ENCODE peak calls at places on chromosomes 13 and 19, in six cellular contexts. D, N, L, Q, W and U are unnamed samples.

GRCh38 chr19:13139633-13140311 is 10.4 kb downstream of the STX10 start:
- DNase-seq in D (no peak), N (no peak), L (no peak), Q (no peak), W (no peak), U (no peak)

GRCh38 chr19:4507804-4508203 is 10.5 kb downstream of the PLIN4 start:
- DNase-seq in D (no peak), N (no peak), L (no peak), Q (no peak), W (no peak), U (no peak)

GRCh38 chr13:80706164-80706471 is 365.2 kb upstream of the SPRY2 start:
- DNase-seq in D (no peak), N (no peak), L (no peak), Q (no peak), W (no peak), U (no peak)

GRCh38 chr19:45142728-45143115 is 18.1 kb downstream of the NKPD1 start:
- DNase-seq in D (no peak), N (no peak), L (no peak), Q (no peak), W (no peak), U (no peak)

GRCh38 chr13:82571653-82572052 is 1310.6 kb downstream of the SLITRK1 start:
- DNase-seq in D (no peak), N (no peak), L (no peak), Q (no peak), W (no peak), U (no peak)

GRCh38 chr13:44337581-44337980 is 36.0 kb upstream of the SERP2 start:
- DNase-seq in D (no peak), N (no peak), L (no peak), Q (no peak), W (no peak), U (no peak)

GRCh38 chr13:99227909-99228688 is 27.4 kb downstream of the UBAC2 start:
- DNase-seq in D (no peak), N (no peak), L (no peak), Q (no peak), W (no peak), U (no peak)

GRCh38 chr13:58397596-58398387 is 766.2 kb downstream of the PCDH17 start:
- DNase-seq in D (no peak), N (no peak), L (no peak), Q (no peak), W (no peak), U (no peak)

GRCh38 chr13:49218493-49219051 is 1.6 kb upstream of the MLNR start:
- DNase-seq in D (no peak), N (no peak), L (no peak), Q (no peak), W (peak), U (no peak)

GRCh38 chr19:33040994-33041827 is 23.5 kb downstream of the RHPN2 start:
- DNase-seq in D (no peak), N (no peak), L (no peak), Q (no peak), W (no peak), U (no peak)

GRCh38 chr13:101941095-101941777 is 460.6 kb downstream of the FGF14 start:
- DNase-seq in D (no peak), N (no peak), L (no peak), Q (no peak), W (peak), U (no peak)

GRCh38 chr19:2351591-2351990 is 8.5 kb upstream of the TMPRSS9 start:
- DNase-seq in D (no peak), N (no peak), L (no peak), Q (no peak), W (no peak), U (no peak)

GRCh38 chr19:35353635-35354034 is 4.6 kb upstream of the FFAR3 start:
- DNase-seq in D (peak), N (no peak), L (no peak), Q (no peak), W (no peak), U (no peak)

GRCh38 chr19:1312732-1313694 is 27.3 kb downstream of the EFNA2 start:
- DNase-seq in D (no peak), N (peak), L (no peak), Q (no peak), W (no peak), U (no peak)